ENCODE peak calls at places on chromosomes 7 and 10, in six cellular contexts. S, D, G, C, E and H are unnamed samples.

GRCh38 chr10:123986736-123987135 is 95.1 kb upstream of the CPXM2 start:
- DNase-seq in G (no peak), C (no peak), E (no peak), D (no peak), S (no peak), H (no peak)

GRCh38 chr7:79420464-79420863 is 33.0 kb downstream of the MAGI2 start:
- DNase-seq in C (no peak), D (no peak), S (peak; percentile 70), E (no peak), G (no peak), H (no peak)

GRCh38 chr10:73644015-73644743 is 2.9 kb upstream of the MYOZ1 start:
- DNase-seq in C (peak; percentile 46), E (no peak), G (no peak), S (peak; percentile 61), D (peak; percentile 66), H (peak; percentile 59)

GRCh38 chr7:143459359-143459758 is 16.1 kb downstream of the TAS2R60 start:
- DNase-seq in C (no peak), G (no peak), D (no peak), E (no peak), S (no peak), H (no peak)

GRCh38 chr10:35592421-35592820 is 12.7 kb upstream of the GJD4 start:
- DNase-seq in S (no peak), C (no peak), G (no peak), D (no peak), E (no peak), H (no peak)

GRCh38 chr10:22253578-22253882 is 35.7 kb upstream of the EBLN1 start:
- DNase-seq in D (no peak), S (no peak), G (no peak), E (peak; percentile 64), C (no peak), H (peak; percentile 58)

GRCh38 chr7:66921396-66921917 is 432 bp downstream of the TMEM248 start:
- DNase-seq in S (peak; percentile 23), D (peak; percentile 21), G (no peak), E (peak; percentile 46), C (peak; percentile 5), H (peak; percentile 24)

GRCh38 chr7:115191506-115191905 is 269.6 kb downstream of the MDFIC start:
- DNase-seq in D (no peak), S (peak; percentile 10), E (no peak), C (no peak), G (no peak), H (no peak)

GRCh38 chr7:41005381-41005901 is 697.4 kb downstream of the INHBA start:
- DNase-seq in D (no peak), E (no peak), C (no peak), G (no peak), S (peak; percentile 86), H (no peak)

GRCh38 chr7:21358640-21359039 is 69.2 kb upstream of the SP4 start:
- DNase-seq in D (no peak), G (no peak), E (no peak), C (no peak), S (peak; percentile 54), H (no peak)

GRCh38 chr7:16951483-16952080 is 69.8 kb upstream of the AGR3 start:
- DNase-seq in G (no peak), C (no peak), S (peak; percentile 44), E (no peak), D (no peak), H (no peak)

GRCh38 chr7:131370523-131370968 is 42.9 kb downstream of the MKLN1 start:
- DNase-seq in D (peak; percentile 34), G (no peak), E (no peak), S (peak; percentile 29), C (peak; percentile 26), H (peak; percentile 40)